ENCODE peak calls at places on chromosomes 3 and 15, in five cellular contexts. G is breast epithelium, T is nephron progenitor cell, Q is progenitor cell of endocrine pancreas, D is heart left ventricle. R is an unnamed sample.

GRCh38 chr3:127771746-127772145 is 50.6 kb downstream of the MGLL start:
- DNase-seq in T (no peak), Q (no peak), G (no peak), D (no peak), R (no peak)

GRCh38 chr3:139642981-139643380 is 34.8 kb downstream of the NMNAT3 start:
- DNase-seq in Q (no peak), D (no peak), G (no peak), T (no peak), R (no peak)

GRCh38 chr3:4225005-4225471 is 78.1 kb upstream of the SETMAR start:
- DNase-seq in D (no peak), G (no peak), Q (no peak), T (no peak), R (no peak)

GRCh38 chr3:195013411-195013810 is 257.5 kb downstream of the XXYLT1 start:
- DNase-seq in T (no peak), G (no peak), D (no peak), Q (no peak), R (no peak)

GRCh38 chr3:112149136-112149535 is 16.1 kb upstream of the GCSAM start:
- DNase-seq in D (no peak), T (no peak), Q (no peak), G (no peak), R (no peak)

GRCh38 chr15:83449250-83449671 is 2.1 kb downstream of the SH3GL3 start:
- DNase-seq in T (no peak), G (no peak), Q (no peak), D (no peak), R (no peak)

GRCh38 chr3:94307588-94307987 is 244.7 kb downstream of the NSUN3 start:
- DNase-seq in T (no peak), G (no peak), Q (no peak), D (no peak), R (no peak)

GRCh38 chr3:57805674-57806073 is 49.6 kb downstream of the SLMAP start:
- DNase-seq in T (no peak), Q (no peak), G (no peak), D (no peak), R (no peak)

GRCh38 chr3:187960820-187961219 is 193.1 kb upstream of the LPP start:
- DNase-seq in D (no peak), T (no peak), Q (no peak), G (no peak), R (no peak)

GRCh38 chr15:49875392-49875791 is 243.6 kb downstream of the ATP8B4 start:
- DNase-seq in T (no peak), G (no peak), Q (no peak), D (no peak), R (no peak)
- TF ChIP-seq CTCF in T (peak; percentile 13), G (no peak), Q (peak; percentile 44), D (no peak), R (no peak)

GRCh38 chr3:50174517-50174895 is 16.9 kb upstream of the GNAT1 start:
- DNase-seq in Q (no peak), D (no peak), G (no peak), T (no peak), R (no peak)

GRCh38 chr3:50174947-50175524 is 16.4 kb upstream of the GNAT1 start:
- DNase-seq in Q (no peak), T (no peak), D (no peak), G (no peak), R (no peak)

GRCh38 chr3:50179710-50180109 is 11.7 kb upstream of the GNAT1 start:
- DNase-seq in Q (no peak), G (no peak), D (no peak), T (no peak), R (no peak)

GRCh38 chr3:50173685-50174516 is 17.5 kb upstream of the GNAT1 start:
- DNase-seq in G (no peak), T (no peak), D (no peak), Q (no peak), R (no peak)

GRCh38 chr3:50177346-50177745 is 14.1 kb upstream of the GNAT1 start:
- DNase-seq in Q (no peak), T (no peak), D (no peak), G (no peak), R (no peak)
- TF ChIP-seq CTCF in Q (no peak), T (no peak), D (no peak), G (no peak), R (no peak)

GRCh38 chr3:178422406-178422805 is 113.8 kb upstream of the KCNMB2 start:
- DNase-seq in G (no peak), D (no peak), T (no peak), Q (no peak), R (no peak)
- TF ChIP-seq CTCF in G (no peak), D (no peak), T (no peak), Q (no peak), R (no peak)

GRCh38 chr3:2356298-2356950 is 257.8 kb downstream of the CNTN4 start:
- DNase-seq in Q (no peak), G (no peak), T (no peak), D (no peak), R (no peak)

GRCh38 chr3:2362122-2362521 is 263.5 kb downstream of the CNTN4 start:
- DNase-seq in D (no peak), G (no peak), T (no peak), Q (no peak), R (no peak)

GRCh38 chr3:2360815-2361214 is 262.1 kb downstream of the CNTN4 start:
- DNase-seq in Q (no peak), D (no peak), G (no peak), T (no peak), R (no peak)
- TF ChIP-seq CTCF in Q (no peak), D (no peak), G (no peak), T (no peak), R (no peak)

DNA sequence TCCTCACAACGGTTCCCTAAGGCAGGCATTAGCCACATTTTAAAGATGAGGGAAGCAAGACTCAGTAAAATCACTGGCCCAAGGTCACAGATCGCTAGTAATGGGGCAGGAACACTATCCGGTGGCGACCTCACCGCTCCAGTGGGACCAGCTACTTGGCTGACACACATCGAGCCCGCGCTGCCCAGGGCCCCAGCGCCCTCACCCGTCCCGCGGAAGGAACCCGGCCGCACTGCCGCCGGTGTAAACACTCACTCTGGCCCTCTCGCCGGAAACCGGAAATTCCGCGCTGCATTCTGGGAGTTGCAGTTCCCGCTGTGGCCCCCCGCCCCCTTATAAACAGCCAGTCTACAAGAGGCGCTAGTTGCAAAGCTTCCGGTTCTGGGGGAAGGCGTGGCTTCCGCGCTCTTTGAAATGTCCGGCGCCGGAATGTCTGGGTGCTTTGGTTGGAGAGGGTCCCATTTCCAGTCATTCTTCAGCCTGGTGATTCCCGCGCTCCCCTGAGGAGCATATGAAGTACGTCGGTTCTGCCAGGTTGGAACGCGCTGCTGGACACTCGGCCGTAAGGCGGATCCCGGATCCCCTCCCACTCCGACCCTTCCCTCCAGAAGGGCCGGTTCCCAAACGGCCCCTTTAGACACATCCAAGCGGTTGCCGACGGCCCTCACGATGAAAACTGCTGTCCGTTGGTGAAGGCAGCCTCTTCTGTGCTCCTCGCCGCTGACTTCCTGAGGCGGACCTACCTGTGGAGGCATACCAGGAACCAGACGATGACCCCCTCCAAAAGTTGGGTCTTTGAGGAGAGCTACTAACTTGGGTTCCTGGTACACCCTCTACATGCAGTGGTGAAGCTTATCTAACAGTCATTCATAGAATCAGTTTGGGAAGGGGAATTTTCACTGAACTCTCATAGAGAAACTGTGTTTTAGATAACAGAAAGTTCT is at the start of gene UBL7:
- DNase-seq in Q (peak; percentile 93), G (peak; percentile 95), T (peak; percentile 98), D (peak; percentile 97), R (peak; percentile 67)
- TF ChIP-seq CTCF in Q (no peak), G (no peak), T (no peak), D (no peak), R (no peak)

GRCh38 chr3:155673411-155673810 is 71.5 kb downstream of the PLCH1 start:
- DNase-seq in T (no peak), G (no peak), D (no peak), Q (no peak), R (no peak)
- TF ChIP-seq CTCF in T (no peak), G (no peak), D (no peak), Q (no peak), R (no peak)

GRCh38 chr15:42084465-42085235 is 9.7 kb downstream of the PLA2G4D start:
- DNase-seq in G (peak; percentile 35), D (peak; percentile 57), T (peak; percentile 81), Q (peak; percentile 62), R (peak; percentile 76)
- TF ChIP-seq CTCF in G (peak; percentile 90), D (peak; percentile 91), T (peak; percentile 89), Q (peak; percentile 93), R (peak; percentile 74)

GRCh38 chr3:36695769-36696137 is 68.6 kb downstream of the DCLK3 start:
- DNase-seq in Q (no peak), G (no peak), D (no peak), T (no peak), R (no peak)
- TF ChIP-seq CTCF in Q (no peak), G (no peak), D (no peak), T (no peak), R (no peak)